ENCODE peak calls at places on chromosomes 13 and 19, in seven cellular contexts. O, K, S, W, G, B and T are unnamed samples.
A peak's percentile ranks its signal among the peaks of the same experiment; 100 is the strongest.

GRCh38 chr19:3818479-3818878 is 32.3 kb upstream of the MATK start:
- DNase-seq in G (peak; percentile 31), W (no peak), B (no peak), K (no peak), S (no peak), O (peak; percentile 11), T (peak; percentile 56)

GRCh38 chr13:107351305-107351704 is 783.4 kb upstream of the ARGLU1 start:
- DNase-seq in S (no peak), K (no peak), B (no peak), W (no peak), O (no peak), G (peak; percentile 62), T (no peak)

GRCh38 chr19:35328851-35329285 is at the start of gene CD22:
- DNase-seq in W (no peak), B (no peak), K (no peak), G (no peak), O (no peak), S (no peak), T (no peak)

GRCh38 chr19:16920816-16921529 is 32.2 kb downstream of the F2RL3 start:
- DNase-seq in W (no peak), O (no peak), K (no peak), S (no peak), B (no peak), G (peak; percentile 88), T (no peak)

GRCh38 chr19:16373079-16373478 is 48.5 kb downstream of the KLF2 start:
- DNase-seq in O (no peak), W (no peak), S (no peak), B (no peak), K (no peak), G (no peak), T (no peak)

GRCh38 chr13:53138369-53139036 is 109.9 kb downstream of the OLFM4 start:
- DNase-seq in S (no peak), K (no peak), O (peak; percentile 11), B (no peak), G (peak; percentile 35), W (no peak), T (no peak)

GRCh38 chr19:33490041-33490451 is 31.5 kb downstream of the PEPD start:
- DNase-seq in W (no peak), S (no peak), G (no peak), B (no peak), K (no peak), O (no peak), T (no peak)

GRCh38 chr13:114211446-114211845 is 23.3 kb upstream of the CDC16 start:
- DNase-seq in O (no peak), B (no peak), S (no peak), K (no peak), G (no peak), W (no peak), T (no peak)

GRCh38 chr13:31200636-31200970 is 828 bp downstream of the B3GLCT start:
- DNase-seq in O (no peak), K (peak; percentile 64), B (peak; percentile 50), G (no peak), S (no peak), W (no peak), T (peak; percentile 57)

GRCh38 chr13:23021921-23022320 is 158.9 kb upstream of the SGCG start:
- DNase-seq in S (no peak), B (no peak), W (no peak), K (no peak), O (no peak), G (no peak), T (no peak)

GRCh38 chr13:23656637-23657036 is 86.4 kb downstream of the TNFRSF19 start:
- DNase-seq in O (peak; percentile 41), S (no peak), K (no peak), W (no peak), B (no peak), G (peak; percentile 98), T (peak; percentile 4)

GRCh38 chr19:18396471-18397241 is 766 bp downstream of the LRRC25 start:
- DNase-seq in O (no peak), G (no peak), B (no peak), K (no peak), S (no peak), W (no peak), T (no peak)